ENCODE peak calls at places on chromosomes 5 and 9, in nine cellular contexts. H, V, Y, K, M, L, X, D and Q are unnamed samples.

GRCh38 chr5:1323803-1324173 is 21.1 kb downstream of the CLPTM1L start:
- DNase-seq in M (no peak), H (no peak), L (no peak), K (no peak), D (no peak), X (no peak), Y (no peak), V (no peak), Q (no peak)

GRCh38 chr5:136080483-136081180 is 51.8 kb downstream of the TGFBI start:
- DNase-seq in L (peak; percentile 48), Y (no peak), D (peak; percentile 87), X (peak; percentile 56), M (peak; percentile 90), H (no peak), V (peak; percentile 77), K (peak; percentile 64), Q (no peak)

GRCh38 chr9:135903358-135903656 is 4.0 kb downstream of the CAMSAP1 start:
- DNase-seq in K (no peak), M (no peak), X (no peak), L (no peak), D (no peak), Y (no peak), H (no peak), V (no peak), Q (no peak)

GRCh38 chr9:107251756-107252322 is 31.2 kb upstream of the RAD23B start:
- DNase-seq in K (peak; percentile 93), V (no peak), D (peak; percentile 94), L (peak; percentile 80), Y (no peak), M (peak; percentile 86), X (no peak), H (peak; percentile 76), Q (peak; percentile 87)

GRCh38 chr5:116675628-116675910 is 100.9 kb upstream of the SEMA6A start:
- DNase-seq in X (no peak), K (no peak), H (no peak), L (no peak), M (no peak), V (no peak), D (no peak), Y (no peak), Q (no peak)

GRCh38 chr5:62686692-62687091 is 108.1 kb downstream of the LRRC70 start:
- DNase-seq in V (no peak), M (no peak), H (no peak), L (no peak), D (no peak), K (no peak), Y (no peak), X (no peak), Q (no peak)

GRCh38 chr5:96074460-96075254 is 113.0 kb upstream of the ELL2 start:
- DNase-seq in L (no peak), M (no peak), D (no peak), X (no peak), H (no peak), V (no peak), K (no peak), Y (no peak), Q (no peak)

GRCh38 chr5:179300834-179301233 is 44.4 kb downstream of the ADAMTS2 start:
- DNase-seq in X (no peak), H (no peak), M (no peak), Y (no peak), D (no peak), L (no peak), V (no peak), K (no peak), Q (no peak)

GRCh38 chr9:134936762-134937555 is 19.2 kb upstream of the FCN1 start:
- DNase-seq in K (no peak), V (no peak), D (no peak), Y (no peak), M (no peak), H (no peak), X (no peak), L (no peak), Q (no peak)

GRCh38 chr9:129987941-129988340 is 55.0 kb downstream of the FNBP1 start:
- DNase-seq in Y (no peak), X (no peak), M (no peak), K (no peak), D (no peak), L (no peak), V (no peak), H (no peak), Q (no peak)

GRCh38 chr9:33794560-33794959 is 801 bp upstream of the PRSS3 start:
- DNase-seq in H (peak; percentile 61), X (no peak), Y (no peak), L (no peak), K (no peak), D (no peak), V (no peak), M (no peak), Q (no peak)

GRCh38 chr5:115124741-115125140 is 45.0 kb downstream of the TRIM36 start:
- DNase-seq in H (no peak), Y (no peak), V (no peak), D (no peak), M (no peak), L (no peak), X (no peak), K (no peak), Q (peak; percentile 33)